ENCODE peak calls at places on chromosomes 2 and 18, in nine cellular contexts. I is adrenal gland, D is cardiac muscle cell, A is heart right ventricle, C is lower lobe of right lung, L is colonic mucosa, P is hepatocyte, R is ascending aorta, B is fibroblast of lung. Q is an unnamed sample. For H3K27me3, the result is how much of the 10 kb centered on the place peaks cover.

GRCh38 chr2:46096272-46096671 is 200.9 kb upstream of the EPAS1 start:
- DNase-seq in A (no peak), R (no peak), L (no peak), D (no peak), C (no peak), B (no peak), I (no peak), P (no peak), Q (peak)

GRCh38 chr18:2857491-2858063 is 10.8 kb downstream of the EMILIN2 start:
- DNase-seq in B (peak), P (peak), I (peak), A (peak), D (peak), R (peak), C (peak), L (peak), Q (peak)

GRCh38 chr2:144511945-144512344 is 8.0 kb downstream of the ZEB2 start:
- DNase-seq in P (no peak), C (no peak), B (peak), R (no peak), A (no peak), I (no peak), L (no peak), D (no peak), Q (no peak)

GRCh38 chr18:22865354-22866116 is 67.6 kb upstream of the RBBP8 start:
- DNase-seq in P (no peak), A (no peak), L (no peak), C (no peak), B (no peak), D (no peak), R (no peak), I (no peak), Q (peak)

GRCh38 chr2:12455626-12456025 is 261.1 kb upstream of the TRIB2 start:
- DNase-seq in B (peak), R (no peak), C (no peak), P (no peak), L (no peak), I (no peak), A (no peak), D (no peak), Q (peak)

GRCh38 chr18:49368876-49369440 is 91.5 kb downstream of the DYM start:
- DNase-seq in L (no peak), D (no peak), A (no peak), B (peak), R (no peak), P (no peak), C (no peak), I (peak), Q (no peak)

GRCh38 chr2:28507806-28508764 is 12.2 kb downstream of the PLB1 start:
- DNase-seq in I (no peak), D (no peak), B (no peak), A (no peak), P (peak), L (peak), R (no peak), C (no peak), Q (peak)

GRCh38 chr2:38863061-38863695 is 12.6 kb downstream of the DHX57 start:
- DNase-seq in D (no peak), I (no peak), R (no peak), L (no peak), P (no peak), B (no peak), A (no peak), C (no peak), Q (no peak)

GRCh38 chr2:189580267-189580661 is 322 bp downstream of the SLC40A1 start:
- DNase-seq in B (peak), A (peak), R (peak), D (peak), I (peak), L (no peak), P (peak), C (peak), Q (no peak)

GRCh38 chr2:10575566-10576300 is 114.0 kb downstream of the NOL10 start:
- DNase-seq in B (peak), L (no peak), R (no peak), P (no peak), A (no peak), I (no peak), C (no peak), D (no peak), Q (peak)

GRCh38 chr2:31240406-31241365 is 6.7 kb downstream of the EHD3 start:
- DNase-seq in P (no peak), C (no peak), L (no peak), I (no peak), R (peak), B (no peak), A (no peak), D (no peak), Q (no peak)

GRCh38 chr2:223779877-223780276 is 57.5 kb downstream of the AP1S3 start:
- DNase-seq in R (no peak), I (no peak), D (peak), L (peak), A (no peak), B (peak), C (no peak), P (peak), Q (peak)

GRCh38 chr2:133287709-133288108 is 280.6 kb downstream of the NCKAP5 start:
- DNase-seq in P (no peak), L (no peak), I (no peak), A (no peak), D (no peak), R (no peak), C (no peak), B (peak), Q (no peak)

GRCh38 chr18:39660141-39660540 is 2094.5 kb upstream of the CELF4 start:
- DNase-seq in A (no peak), D (no peak), P (no peak), I (no peak), R (no peak), B (peak), C (no peak), L (no peak), Q (peak)

GRCh38 chr18:76475450-76476203 is 19.4 kb downstream of the ZNF516 start:
- DNase-seq in R (no peak), A (no peak), I (peak), P (no peak), L (no peak), D (no peak), C (no peak), B (no peak), Q (no peak)

GRCh38 chr2:177147093-177147694 is 65.4 kb upstream of the HNRNPA3 start:
- DNase-seq in R (no peak), I (peak), C (no peak), A (no peak), L (no peak), D (peak), P (peak), B (peak), Q (peak)

GRCh38 chr2:161555826-161556225 is 68.4 kb upstream of the SLC4A10 start:
- DNase-seq in A (no peak), B (no peak), C (no peak), D (no peak), P (no peak), L (no peak), R (no peak), I (no peak), Q (peak)

GRCh38 chr2:161557538-161557937 is 66.7 kb upstream of the SLC4A10 start:
- DNase-seq in I (no peak), P (no peak), A (no peak), L (no peak), B (no peak), D (no peak), C (no peak), R (no peak), Q (no peak)

GRCh38 chr2:161552015-161552414 is 72.2 kb upstream of the SLC4A10 start:
- DNase-seq in D (no peak), L (no peak), A (no peak), R (no peak), I (no peak), P (no peak), C (no peak), B (no peak), Q (no peak)

GRCh38 chr2:161556440-161556839 is 67.8 kb upstream of the SLC4A10 start:
- DNase-seq in A (no peak), L (no peak), I (no peak), C (no peak), D (no peak), P (no peak), B (no peak), R (no peak), Q (peak)
- TF ChIP-seq CTCF in A (no peak), L (no peak), I (no peak), C (no peak), D (no peak), P (no peak), B (no peak), R (no peak), Q (no peak)

GRCh38 chr2:233083782-233084181 is 23.6 kb downstream of the INPP5D start:
- DNase-seq in L (no peak), D (no peak), P (no peak), R (no peak), I (no peak), C (no peak), A (no peak), B (no peak), Q (no peak)

GRCh38 chr2:233082934-233083755 is 23.0 kb downstream of the INPP5D start:
- DNase-seq in A (no peak), R (peak), L (no peak), D (no peak), P (no peak), C (no peak), B (no peak), I (no peak), Q (no peak)

GRCh38 chr2:233085839-233086150 is 25.7 kb downstream of the INPP5D start:
- DNase-seq in C (no peak), R (peak), B (no peak), P (no peak), L (no peak), A (no peak), D (no peak), I (no peak), Q (no peak)

GRCh38 chr2:233085037-233085838 is 25.1 kb downstream of the INPP5D start:
- DNase-seq in L (no peak), I (no peak), A (no peak), B (no peak), C (no peak), P (no peak), D (no peak), R (peak), Q (no peak)

GRCh38 chr2:233084488-233084887 is 24.3 kb downstream of the INPP5D start:
- DNase-seq in I (peak), C (peak), D (no peak), P (no peak), B (no peak), R (peak), A (peak), L (no peak), Q (no peak)
- H3K4me3 ChIP-seq in I (no peak), C (no peak), D (no peak), P (no peak), B (no peak), R (no peak), A (no peak), L (no peak), Q (no peak)

DNA sequence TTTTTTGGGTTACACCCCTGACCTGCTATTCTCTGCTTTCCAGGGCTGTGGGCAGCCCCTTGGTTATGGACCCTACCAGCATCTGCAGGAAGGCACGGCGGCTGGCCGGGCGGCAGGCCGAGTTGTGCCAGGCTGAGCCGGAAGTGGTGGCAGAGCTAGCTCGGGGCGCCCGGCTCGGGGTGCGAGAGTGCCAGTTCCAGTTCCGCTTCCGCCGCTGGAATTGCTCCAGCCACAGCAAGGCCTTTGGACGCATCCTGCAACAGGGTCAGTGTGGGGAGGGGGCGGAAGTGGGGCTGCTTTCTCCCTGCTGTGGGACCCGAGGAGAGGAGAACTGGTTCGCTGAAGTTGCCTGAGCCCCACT is 9.7 kb upstream of the WNT10A start:
- DNase-seq in C (no peak), D (no peak), L (no peak), B (no peak), A (no peak), R (no peak), P (no peak), I (peak), Q (no peak)
- H3K27me3 ChIP-seq in C (half or more), D (half or more), L (half or more), B (half or more), A (half or more), R (under half), P (half or more), I (under half), Q (under half)

DNA sequence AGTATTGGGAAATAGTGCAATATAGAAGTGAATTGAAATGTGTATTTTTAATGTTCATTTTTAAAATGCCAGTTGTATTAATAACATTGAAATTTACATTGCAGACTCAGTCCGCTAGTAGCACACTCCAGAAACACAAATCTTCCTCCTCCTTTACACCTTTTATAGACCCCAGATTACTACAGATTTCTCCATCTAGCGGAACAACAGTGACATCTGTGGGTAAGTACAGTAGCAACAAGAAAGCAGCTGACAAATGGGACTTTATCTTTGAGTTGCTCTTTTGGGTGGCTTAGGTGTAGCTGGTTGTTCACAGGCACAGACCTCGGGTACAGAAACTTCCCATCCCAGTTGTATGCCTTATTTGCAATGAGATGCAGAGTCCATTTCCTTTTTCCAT is 118.2 kb upstream of the IL1R2 start:
- DNase-seq in A (no peak), D (no peak), L (no peak), R (no peak), P (no peak), B (peak), C (no peak), I (no peak), Q (no peak)
- TF ChIP-seq CTCF in A (peak), D (peak), L (no peak), R (no peak), P (peak), B (no peak), C (no peak), I (peak), Q (peak)

DNA sequence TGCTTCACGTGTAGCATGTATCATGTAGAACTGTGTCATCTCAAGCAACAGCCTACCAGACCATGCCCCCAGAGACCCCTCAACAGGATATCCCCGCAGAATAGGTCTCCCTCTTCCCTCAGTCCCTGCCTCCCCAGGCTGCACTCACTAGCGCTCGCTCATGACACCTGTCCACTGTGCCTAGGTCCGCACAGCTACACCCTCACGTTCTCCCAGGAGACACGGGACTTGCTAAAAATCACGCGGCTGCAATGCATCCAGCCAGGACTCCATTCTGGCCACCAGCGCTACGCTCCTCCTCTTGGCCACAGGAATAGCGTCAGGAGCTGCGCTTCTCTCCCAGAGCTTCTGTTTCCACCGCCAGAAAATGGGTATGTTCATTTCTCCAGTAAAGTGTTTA is 2.5 kb downstream of the PXDN start:
- DNase-seq in I (no peak), D (no peak), A (no peak), B (no peak), L (no peak), P (no peak), C (peak), R (peak), Q (no peak)
- H3K4me3 ChIP-seq in I (no peak), D (no peak), A (no peak), B (peak), L (no peak), P (no peak), C (no peak), R (peak), Q (no peak)